ENCODE peak calls at places on chromosomes 4 and X, in four cellular contexts. D is GM23338; R is naive thymus-derived CD4-positive, alpha-beta T cell; I is ELR. Z is an unnamed sample.

GRCh38 chr4:110609044-110609750 is 13.7 kb downstream of the PITX2 start:
- DNase-seq in D (no peak), R (no peak), I (no peak), Z (no peak)

GRCh38 chr4:76504613-76505465 is 69.8 kb downstream of the SHROOM3 start:
- DNase-seq in D (peak), R (no peak), I (peak), Z (peak)

GRCh38 chr4:156798438-156798837 is 173.2 kb downstream of the PDGFC start:
- DNase-seq in D (no peak), R (no peak), I (no peak), Z (no peak)

GRCh38 chr4:40196260-40196659 is 571 bp upstream of the RHOH start:
- DNase-seq in D (peak), R (no peak), I (no peak), Z (no peak)

GRCh38 chr4:129342820-129343219 is 246.9 kb downstream of the C4orf33 start:
- DNase-seq in D (no peak), R (no peak), I (peak), Z (no peak)

GRCh38 chrX:105608745-105609144 is 213.6 kb upstream of the NRK start:
- DNase-seq in D (no peak), R (no peak), I (no peak), Z (no peak)

GRCh38 chr4:87087015-87087920 is 133.2 kb downstream of the KLHL8 start:
- DNase-seq in D (no peak), R (no peak), I (no peak), Z (no peak)

GRCh38 chr4:72567821-72568620 is 1.0 kb downstream of the ADAMTS3 start:
- DNase-seq in D (peak), R (no peak), I (peak), Z (no peak)

GRCh38 chrX:9746148-9746880 is 19.3 kb downstream of the GPR143 start:
- DNase-seq in D (peak), R (no peak), I (peak), Z (no peak)

GRCh38 chr4:155207534-155208257 is 740 bp upstream of the NPY2R start:
- DNase-seq in D (peak), R (no peak), I (peak), Z (no peak)

GRCh38 chr4:88527787-88528186 is 4.2 kb upstream of the PYURF start:
- DNase-seq in D (no peak), R (no peak), I (no peak), Z (no peak)

Z was measured in immature natural killer cell.